ENCODE peak calls at places on chromosomes 3 and 15, in six cellular contexts. K, V, H, P, I and R are unnamed samples.

GRCh38 chr15:25944386-25944785 is 81.3 kb upstream of the ATP10A start:
- DNase-seq in K (no peak), V (no peak), H (no peak), P (no peak), I (no peak), R (no peak)

GRCh38 chr3:8324727-8325126 is 176.9 kb upstream of the LMCD1 start:
- DNase-seq in K (peak), V (peak), H (no peak), P (peak), I (peak), R (no peak)

GRCh38 chr3:164940737-164941136 is 137.6 kb downstream of the SI start:
- DNase-seq in K (no peak), V (no peak), H (no peak), P (no peak), I (no peak), R (no peak)

GRCh38 chr15:32909431-32909830 is 191.6 kb downstream of the GREM1 start:
- DNase-seq in K (no peak), V (no peak), H (no peak), P (no peak), I (peak), R (no peak)

GRCh38 chr15:51649659-51650521 is 27.3 kb upstream of the DMXL2 start:
- DNase-seq in K (peak), V (peak), H (peak), P (peak), I (peak), R (peak)

GRCh38 chr3:102529452-102529851 is 94.6 kb downstream of the ZPLD1 start:
- DNase-seq in K (peak), V (peak), H (no peak), P (no peak), I (peak), R (no peak)

GRCh38 chr3:170357920-170358854 is 672 bp downstream of the SKIL start:
- DNase-seq in K (peak), V (peak), H (no peak), P (peak), I (peak), R (peak)

GRCh38 chr3:113117511-113118302 is 93.7 kb upstream of the BOC start:
- DNase-seq in K (no peak), V (no peak), H (no peak), P (no peak), I (peak), R (no peak)

GRCh38 chr3:184347321-184348056 is 10.1 kb downstream of the FAM131A start:
- DNase-seq in K (no peak), V (no peak), H (no peak), P (no peak), I (no peak), R (peak)

GRCh38 chr3:25663324-25664065 is 1.2 kb downstream of the TOP2B start:
- DNase-seq in K (peak), V (peak), H (no peak), P (peak), I (peak), R (peak)

GRCh38 chr3:162353414-162353813 is 856.8 kb downstream of the OTOL1 start:
- DNase-seq in K (no peak), V (no peak), H (no peak), P (no peak), I (no peak), R (no peak)

GRCh38 chr15:97126556-97127233 is 796.2 kb downstream of the NR2F2 start:
- DNase-seq in K (no peak), V (peak), H (no peak), P (no peak), I (no peak), R (no peak)

DNA sequence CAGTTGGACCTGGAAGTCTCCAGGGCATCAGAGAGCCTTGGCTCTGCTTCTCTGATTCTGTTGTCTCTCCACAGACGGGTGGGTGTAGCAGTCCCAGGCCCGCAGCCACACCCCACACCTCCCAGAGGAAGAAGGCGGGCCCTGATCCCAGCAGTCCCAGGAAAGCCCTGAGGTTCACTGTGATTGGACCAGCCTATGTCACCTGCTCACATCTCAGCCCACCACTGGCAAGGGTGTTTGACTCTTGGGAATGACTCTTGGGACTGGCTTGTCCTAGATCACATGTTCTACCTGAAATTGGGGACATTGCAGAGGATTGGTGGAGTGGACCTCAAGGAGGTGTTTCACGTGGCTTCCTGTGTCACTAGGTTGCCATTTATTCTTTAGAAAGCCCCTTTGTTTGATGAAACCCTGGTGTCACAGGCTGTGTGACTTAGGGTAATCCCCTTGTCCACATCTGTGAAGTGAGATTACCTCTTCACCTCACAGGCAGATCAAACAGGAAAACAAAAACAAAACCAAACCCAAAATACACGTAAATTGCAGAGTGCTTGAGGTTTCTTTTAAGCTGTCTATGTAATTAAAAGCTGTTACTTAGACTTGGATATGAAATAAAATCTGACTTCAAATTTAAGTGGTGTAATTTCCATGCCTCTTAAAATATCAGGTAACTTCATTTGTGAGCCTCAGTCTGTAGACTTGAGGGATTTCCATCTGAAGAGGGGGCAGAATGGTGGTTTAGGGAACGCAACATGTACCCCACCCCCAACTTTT is 26.7 kb downstream of the FLNB start:
- DNase-seq in K (no peak), V (no peak), H (peak), P (no peak), I (no peak), R (peak)
- TF ChIP-seq BHLHE40 in K (no peak), V (no peak), H (peak), P (no peak), I (no peak), R (no peak)

GRCh38 chr3:153285982-153286381 is 124.0 kb downstream of the RAP2B start:
- DNase-seq in K (no peak), V (no peak), H (no peak), P (no peak), I (no peak), R (no peak)

GRCh38 chr3:153285194-153285641 is 123.2 kb downstream of the RAP2B start:
- DNase-seq in K (no peak), V (no peak), H (no peak), P (no peak), I (peak), R (peak)

GRCh38 chr3:153284282-153284938 is 122.4 kb downstream of the RAP2B start:
- DNase-seq in K (peak), V (no peak), H (peak), P (peak), I (peak), R (no peak)

GRCh38 chr3:153289334-153289808 is 127.3 kb downstream of the RAP2B start:
- DNase-seq in K (no peak), V (no peak), H (no peak), P (no peak), I (peak), R (peak)

DNA sequence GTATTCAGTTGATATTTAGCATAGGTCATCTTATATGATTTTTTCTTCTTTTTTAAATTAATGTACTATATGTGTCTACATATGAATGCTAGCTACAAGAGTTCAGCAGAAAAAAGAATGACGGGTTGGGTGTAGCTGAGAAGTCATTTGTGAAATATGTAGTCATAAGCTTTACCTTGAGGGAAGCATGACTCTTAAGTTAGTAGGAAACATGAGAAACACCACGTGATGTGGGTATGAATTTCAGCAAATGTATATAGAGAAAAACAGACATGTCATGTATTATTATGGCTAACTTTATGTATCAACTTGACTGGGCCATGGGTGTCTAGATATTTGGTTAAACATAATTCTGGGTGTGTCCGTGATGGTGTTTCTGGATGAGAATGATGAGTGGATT is 125.0 kb downstream of the RAP2B start:
- DNase-seq in K (no peak), V (no peak), H (no peak), P (no peak), I (no peak), R (no peak)
- TF ChIP-seq BHLHE40 in K (no peak), V (no peak), H (no peak), P (no peak), I (no peak), R (no peak)

GRCh38 chr3:152200476-152201422 is 68.0 kb upstream of the MBNL1 start:
- DNase-seq in K (no peak), V (no peak), H (no peak), P (no peak), I (no peak), R (no peak)

GRCh38 chr3:152204218-152204617 is 64.5 kb upstream of the MBNL1 start:
- DNase-seq in K (no peak), V (no peak), H (no peak), P (no peak), I (no peak), R (no peak)

GRCh38 chr3:152203677-152204076 is 65.1 kb upstream of the MBNL1 start:
- DNase-seq in K (no peak), V (no peak), H (no peak), P (no peak), I (peak), R (no peak)

GRCh38 chr3:152205097-152205593 is 63.6 kb upstream of the MBNL1 start:
- DNase-seq in K (no peak), V (no peak), H (no peak), P (no peak), I (no peak), R (no peak)

DNA sequence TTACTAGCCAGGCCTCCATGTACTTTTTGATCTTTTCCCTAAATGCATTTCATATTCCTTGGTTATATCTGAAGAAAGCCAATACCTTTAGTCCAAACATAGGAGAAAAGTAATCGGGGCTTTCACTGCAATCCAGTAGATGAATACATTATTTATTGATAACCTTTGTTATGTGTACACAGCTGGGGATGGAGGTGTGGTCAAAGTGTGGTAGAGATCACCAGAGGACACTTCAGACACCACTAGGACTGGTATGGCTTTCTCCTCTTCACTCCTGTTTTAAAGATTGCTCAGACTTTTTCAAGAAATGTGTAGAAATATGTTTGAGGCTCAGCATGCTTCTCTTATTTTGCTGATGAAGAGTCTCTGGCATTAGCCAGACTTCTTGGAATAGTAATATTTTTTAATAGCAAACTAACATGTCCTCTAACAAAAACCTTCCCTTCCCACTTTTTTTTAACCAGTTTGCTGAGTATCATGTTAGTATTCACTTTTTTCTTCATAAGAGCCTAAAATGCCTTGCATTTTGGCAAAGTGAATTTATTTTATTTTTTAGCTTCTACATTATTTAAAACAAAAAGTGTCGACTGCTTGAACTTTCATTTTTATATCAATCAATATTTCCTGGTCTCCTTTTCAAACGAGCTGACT is 65.6 kb upstream of the MBNL1 start:
- DNase-seq in K (no peak), V (no peak), H (no peak), P (no peak), I (no peak), R (peak)
- TF ChIP-seq BHLHE40 in K (no peak), V (no peak), H (no peak), P (no peak), I (no peak), R (no peak)

GRCh38 chr3:134029734-134030381 is at the start of gene SLCO2A1:
- DNase-seq in K (peak), V (peak), H (no peak), P (no peak), I (peak), R (no peak)
- TF ChIP-seq BHLHE40 in K (no peak), V (no peak), H (no peak), P (no peak), I (no peak), R (no peak)

GRCh38 chr3:104437131-104437750 is 929.5 kb upstream of the ALCAM start:
- DNase-seq in K (peak), V (peak), H (no peak), P (no peak), I (peak), R (no peak)
- TF ChIP-seq BHLHE40 in K (no peak), V (no peak), H (no peak), P (no peak), I (no peak), R (no peak)

GRCh38 chr3:195269375-195270078 is 1.4 kb downstream of the XXYLT1 start:
- DNase-seq in K (no peak), V (no peak), H (no peak), P (no peak), I (no peak), R (peak)

GRCh38 chr3:195271859-195272243 is 892 bp upstream of the XXYLT1 start:
- DNase-seq in K (no peak), V (no peak), H (no peak), P (no peak), I (no peak), R (no peak)

GRCh38 chr3:195270079-195270349 is 945 bp downstream of the XXYLT1 start:
- DNase-seq in K (no peak), V (no peak), H (no peak), P (no peak), I (no peak), R (no peak)

GRCh38 chr3:195271116-195271858 is at the start of gene XXYLT1:
- DNase-seq in K (peak), V (peak), H (no peak), P (peak), I (peak), R (peak)

DNA sequence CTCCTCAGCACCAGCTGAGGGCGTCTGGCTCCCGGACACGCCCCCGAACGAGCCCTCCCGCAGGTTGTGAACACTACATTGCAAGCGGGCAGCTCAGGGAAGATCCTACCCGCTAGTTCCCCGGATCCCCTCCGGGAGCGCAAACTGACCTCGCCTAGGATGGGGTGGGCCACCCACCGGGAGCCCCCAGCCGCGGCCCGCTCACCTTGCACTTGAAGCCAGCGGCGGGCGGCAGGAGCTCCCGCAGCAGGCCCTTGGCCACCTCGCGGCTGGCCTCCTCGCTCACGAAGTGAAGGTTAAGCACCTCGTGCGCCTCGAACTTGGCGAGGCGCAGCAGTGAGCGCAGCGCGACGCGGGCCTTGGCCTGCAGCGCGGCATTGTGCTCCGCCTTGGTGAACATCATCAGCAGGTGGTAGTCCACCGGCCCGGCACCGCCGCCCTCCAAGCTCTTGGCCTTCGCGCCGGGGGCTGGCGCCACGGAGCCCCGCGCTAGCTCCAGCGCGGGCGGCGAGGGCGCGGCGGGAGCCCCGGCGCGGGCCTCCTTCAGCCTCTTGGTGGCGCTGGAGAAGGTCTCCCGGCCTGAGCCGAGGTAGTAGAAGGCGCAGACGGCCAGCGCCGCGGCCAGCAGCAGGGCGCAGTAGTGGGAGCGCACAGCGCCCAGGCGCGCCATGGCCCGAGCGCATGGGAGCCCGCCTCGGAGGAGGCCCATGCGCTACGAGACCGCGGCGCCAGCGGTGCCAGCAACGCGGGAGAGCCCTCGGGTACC is 426 bp downstream of the XXYLT1 start:
- DNase-seq in K (peak), V (peak), H (no peak), P (peak), I (peak), R (peak)
- TF ChIP-seq BHLHE40 in K (no peak), V (no peak), H (no peak), P (no peak), I (no peak), R (no peak)

GRCh38 chr3:172303181-172303580 is 145.1 kb downstream of the GHSR start:
- DNase-seq in K (no peak), V (no peak), H (no peak), P (no peak), I (no peak), R (no peak)

GRCh38 chr3:172300862-172301261 is 147.4 kb downstream of the GHSR start:
- DNase-seq in K (no peak), V (no peak), H (no peak), P (no peak), I (no peak), R (no peak)

GRCh38 chr3:172303941-172304558 is 144.2 kb downstream of the GHSR start:
- DNase-seq in K (no peak), V (no peak), H (no peak), P (no peak), I (no peak), R (no peak)

GRCh38 chr3:172300187-172300586 is 148.1 kb downstream of the GHSR start:
- DNase-seq in K (no peak), V (no peak), H (no peak), P (no peak), I (peak), R (no peak)

GRCh38 chr3:172302176-172302575 is 146.1 kb downstream of the GHSR start:
- DNase-seq in K (no peak), V (no peak), H (no peak), P (no peak), I (no peak), R (no peak)
- TF ChIP-seq BHLHE40 in K (no peak), V (no peak), H (no peak), P (no peak), I (no peak), R (no peak)

GRCh38 chr3:40053663-40054062 is 244.3 kb downstream of the MYRIP start:
- DNase-seq in K (no peak), V (no peak), H (no peak), P (no peak), I (no peak), R (no peak)

GRCh38 chr3:40057077-40057476 is 247.7 kb downstream of the MYRIP start:
- DNase-seq in K (no peak), V (no peak), H (no peak), P (no peak), I (no peak), R (no peak)

GRCh38 chr3:40054568-40055222 is 245.3 kb downstream of the MYRIP start:
- DNase-seq in K (no peak), V (no peak), H (no peak), P (no peak), I (no peak), R (no peak)

GRCh38 chr3:40055361-40055760 is 246.0 kb downstream of the MYRIP start:
- DNase-seq in K (no peak), V (no peak), H (no peak), P (no peak), I (no peak), R (no peak)

GRCh38 chr3:40055956-40056355 is 246.5 kb downstream of the MYRIP start:
- DNase-seq in K (no peak), V (no peak), H (no peak), P (no peak), I (no peak), R (no peak)
- TF ChIP-seq BHLHE40 in K (no peak), V (no peak), H (no peak), P (no peak), I (no peak), R (no peak)

GRCh38 chr3:10142707-10143560 is 1.4 kb downstream of the VHL start:
- DNase-seq in K (peak), V (peak), H (no peak), P (no peak), I (no peak), R (peak)
- TF ChIP-seq BHLHE40 in K (no peak), V (no peak), H (no peak), P (no peak), I (no peak), R (no peak)